ENCODE peak calls at places on chromosomes 5 and 9, in nine cellular contexts. One of them, this sample, is unnamed.
A peak's percentile ranks its signal among the peaks of the same experiment; 100 is the strongest.

GRCh38 chr5:172548311-172548731 is 92.7 kb upstream of the NEURL1B start:
- DNase-seq in heart left ventricle: no peak
- DNase-seq in naive thymus-derived CD4-positive, alpha-beta T cell: no peak
- DNase-seq in psoas muscle: no peak
- DNase-seq in ovary: no peak
- DNase-seq in glomerular endothelial cell: no peak
- DNase-seq in HTR-8/SVneo: no peak
- DNase-seq in stimulated activated CD8-positive, alpha-beta memory T cell treated with anti-CD3 and anti-CD28 coated beads, Interleukin-4, amount 100 ng/mL, for 4 hours: no peak
- DNase-seq in cardiac fibroblast: no peak
- DNase-seq in this sample: no peak

GRCh38 chr5:135369952-135370351 is 29.1 kb downstream of the MACROH2A1 start:
- DNase-seq in HTR-8/SVneo: no peak
- DNase-seq in cardiac fibroblast: no peak
- DNase-seq in psoas muscle: no peak
- DNase-seq in ovary: no peak
- DNase-seq in stimulated activated CD8-positive, alpha-beta memory T cell treated with anti-CD3 and anti-CD28 coated beads, Interleukin-4, amount 100 ng/mL, for 4 hours: no peak
- DNase-seq in heart left ventricle: no peak
- DNase-seq in glomerular endothelial cell: no peak
- DNase-seq in naive thymus-derived CD4-positive, alpha-beta T cell: no peak
- DNase-seq in this sample: no peak

GRCh38 chr5:140594169-140594568 is 29.5 kb downstream of the SLC35A4 start:
- DNase-seq in stimulated activated CD8-positive, alpha-beta memory T cell treated with anti-CD3 and anti-CD28 coated beads, Interleukin-4, amount 100 ng/mL, for 4 hours: no peak
- DNase-seq in psoas muscle: no peak
- DNase-seq in heart left ventricle: no peak
- DNase-seq in ovary: no peak
- DNase-seq in naive thymus-derived CD4-positive, alpha-beta T cell: no peak
- DNase-seq in cardiac fibroblast: no peak
- DNase-seq in glomerular endothelial cell: no peak
- DNase-seq in HTR-8/SVneo: no peak
- DNase-seq in this sample: no peak

GRCh38 chr9:2022560-2022959 is 7.4 kb downstream of the SMARCA2 start:
- DNase-seq in ovary: no peak
- DNase-seq in heart left ventricle: no peak
- DNase-seq in stimulated activated CD8-positive, alpha-beta memory T cell treated with anti-CD3 and anti-CD28 coated beads, Interleukin-4, amount 100 ng/mL, for 4 hours: no peak
- DNase-seq in HTR-8/SVneo: no peak
- DNase-seq in psoas muscle: no peak
- DNase-seq in glomerular endothelial cell: no peak
- DNase-seq in cardiac fibroblast: no peak
- DNase-seq in naive thymus-derived CD4-positive, alpha-beta T cell: peak; percentile 19
- DNase-seq in this sample: no peak

GRCh38 chr9:129719135-129719534 is 33.7 kb downstream of the PTGES start:
- DNase-seq in psoas muscle: no peak
- DNase-seq in naive thymus-derived CD4-positive, alpha-beta T cell: no peak
- DNase-seq in stimulated activated CD8-positive, alpha-beta memory T cell treated with anti-CD3 and anti-CD28 coated beads, Interleukin-4, amount 100 ng/mL, for 4 hours: no peak
- DNase-seq in ovary: no peak
- DNase-seq in HTR-8/SVneo: no peak
- DNase-seq in heart left ventricle: no peak
- DNase-seq in glomerular endothelial cell: no peak
- DNase-seq in cardiac fibroblast: no peak
- DNase-seq in this sample: no peak

GRCh38 chr9:121744687-121745395 is 93.4 kb downstream of the DAB2IP start:
- DNase-seq in cardiac fibroblast: peak; percentile 45
- DNase-seq in naive thymus-derived CD4-positive, alpha-beta T cell: no peak
- DNase-seq in HTR-8/SVneo: no peak
- DNase-seq in psoas muscle: no peak
- DNase-seq in stimulated activated CD8-positive, alpha-beta memory T cell treated with anti-CD3 and anti-CD28 coated beads, Interleukin-4, amount 100 ng/mL, for 4 hours: no peak
- DNase-seq in ovary: peak; percentile 37
- DNase-seq in glomerular endothelial cell: no peak
- DNase-seq in heart left ventricle: no peak
- DNase-seq in this sample: no peak

GRCh38 chr9:121596515-121596914 is 54.9 kb upstream of the DAB2IP start:
- DNase-seq in cardiac fibroblast: peak; percentile 13
- DNase-seq in ovary: no peak
- DNase-seq in glomerular endothelial cell: no peak
- DNase-seq in HTR-8/SVneo: no peak
- DNase-seq in stimulated activated CD8-positive, alpha-beta memory T cell treated with anti-CD3 and anti-CD28 coated beads, Interleukin-4, amount 100 ng/mL, for 4 hours: no peak
- DNase-seq in heart left ventricle: no peak
- DNase-seq in psoas muscle: no peak
- DNase-seq in naive thymus-derived CD4-positive, alpha-beta T cell: no peak
- DNase-seq in this sample: no peak

GRCh38 chr5:148920646-148921288 is 94.4 kb downstream of the ADRB2 start:
- DNase-seq in cardiac fibroblast: no peak
- DNase-seq in naive thymus-derived CD4-positive, alpha-beta T cell: no peak
- DNase-seq in glomerular endothelial cell: no peak
- DNase-seq in ovary: no peak
- DNase-seq in stimulated activated CD8-positive, alpha-beta memory T cell treated with anti-CD3 and anti-CD28 coated beads, Interleukin-4, amount 100 ng/mL, for 4 hours: no peak
- DNase-seq in psoas muscle: no peak
- DNase-seq in heart left ventricle: no peak
- DNase-seq in HTR-8/SVneo: no peak
- DNase-seq in this sample: no peak

GRCh38 chr5:670396-671270 is 22.5 kb downstream of the TPPP start:
- DNase-seq in psoas muscle: no peak
- DNase-seq in stimulated activated CD8-positive, alpha-beta memory T cell treated with anti-CD3 and anti-CD28 coated beads, Interleukin-4, amount 100 ng/mL, for 4 hours: no peak
- DNase-seq in cardiac fibroblast: no peak
- DNase-seq in ovary: no peak
- DNase-seq in heart left ventricle: peak; percentile 25
- DNase-seq in HTR-8/SVneo: no peak
- DNase-seq in naive thymus-derived CD4-positive, alpha-beta T cell: no peak
- DNase-seq in glomerular endothelial cell: no peak
- DNase-seq in this sample: no peak

GRCh38 chr5:179822444-179822990 is 1.8 kb downstream of the SQSTM1 start:
- DNase-seq in ovary: peak; percentile 40
- DNase-seq in psoas muscle: no peak
- DNase-seq in HTR-8/SVneo: no peak
- DNase-seq in glomerular endothelial cell: no peak
- DNase-seq in heart left ventricle: no peak
- DNase-seq in stimulated activated CD8-positive, alpha-beta memory T cell treated with anti-CD3 and anti-CD28 coated beads, Interleukin-4, amount 100 ng/mL, for 4 hours: no peak
- DNase-seq in cardiac fibroblast: no peak
- DNase-seq in naive thymus-derived CD4-positive, alpha-beta T cell: no peak
- DNase-seq in this sample: no peak

GRCh38 chr9:129458663-129459549 is 162.0 kb downstream of the C9orf50 start:
- DNase-seq in glomerular endothelial cell: no peak
- DNase-seq in naive thymus-derived CD4-positive, alpha-beta T cell: no peak
- DNase-seq in heart left ventricle: peak; percentile 80
- DNase-seq in ovary: peak; percentile 75
- DNase-seq in HTR-8/SVneo: no peak
- DNase-seq in stimulated activated CD8-positive, alpha-beta memory T cell treated with anti-CD3 and anti-CD28 coated beads, Interleukin-4, amount 100 ng/mL, for 4 hours: no peak
- DNase-seq in cardiac fibroblast: no peak
- DNase-seq in psoas muscle: peak; percentile 61
- DNase-seq in this sample: no peak

GRCh38 chr9:2281031-2281802 is 266.1 kb downstream of the SMARCA2 start:
- DNase-seq in heart left ventricle: no peak
- DNase-seq in ovary: no peak
- DNase-seq in cardiac fibroblast: peak; percentile 28
- DNase-seq in psoas muscle: no peak
- DNase-seq in HTR-8/SVneo: peak; percentile 66
- DNase-seq in glomerular endothelial cell: no peak
- DNase-seq in stimulated activated CD8-positive, alpha-beta memory T cell treated with anti-CD3 and anti-CD28 coated beads, Interleukin-4, amount 100 ng/mL, for 4 hours: no peak
- DNase-seq in naive thymus-derived CD4-positive, alpha-beta T cell: no peak
- DNase-seq in this sample: no peak

GRCh38 chr9:133257398-133258053 is 17.5 kb downstream of the ABO start:
- DNase-seq in cardiac fibroblast: no peak
- DNase-seq in stimulated activated CD8-positive, alpha-beta memory T cell treated with anti-CD3 and anti-CD28 coated beads, Interleukin-4, amount 100 ng/mL, for 4 hours: no peak
- DNase-seq in naive thymus-derived CD4-positive, alpha-beta T cell: no peak
- DNase-seq in psoas muscle: no peak
- DNase-seq in HTR-8/SVneo: no peak
- DNase-seq in glomerular endothelial cell: peak; percentile 7
- DNase-seq in heart left ventricle: peak; percentile 68
- DNase-seq in ovary: peak; percentile 74
- DNase-seq in this sample: no peak

GRCh38 chr5:121273818-121274433 is 577.8 kb upstream of the FTMT start:
- DNase-seq in cardiac fibroblast: peak; percentile 95
- DNase-seq in ovary: no peak
- DNase-seq in heart left ventricle: no peak
- DNase-seq in psoas muscle: no peak
- DNase-seq in glomerular endothelial cell: peak; percentile 37
- DNase-seq in HTR-8/SVneo: peak; percentile 3
- DNase-seq in stimulated activated CD8-positive, alpha-beta memory T cell treated with anti-CD3 and anti-CD28 coated beads, Interleukin-4, amount 100 ng/mL, for 4 hours: no peak
- DNase-seq in naive thymus-derived CD4-positive, alpha-beta T cell: no peak
- DNase-seq in this sample: peak; percentile 4

GRCh38 chr5:114726126-114726525 is 364.3 kb downstream of the KCNN2 start:
- DNase-seq in naive thymus-derived CD4-positive, alpha-beta T cell: no peak
- DNase-seq in HTR-8/SVneo: no peak
- DNase-seq in glomerular endothelial cell: no peak
- DNase-seq in ovary: no peak
- DNase-seq in stimulated activated CD8-positive, alpha-beta memory T cell treated with anti-CD3 and anti-CD28 coated beads, Interleukin-4, amount 100 ng/mL, for 4 hours: no peak
- DNase-seq in cardiac fibroblast: no peak
- DNase-seq in heart left ventricle: no peak
- DNase-seq in psoas muscle: no peak
- DNase-seq in this sample: no peak

GRCh38 chr9:95874989-95875304 is 544 bp upstream of the ERCC6L2 start:
- DNase-seq in stimulated activated CD8-positive, alpha-beta memory T cell treated with anti-CD3 and anti-CD28 coated beads, Interleukin-4, amount 100 ng/mL, for 4 hours: peak; percentile 33
- DNase-seq in psoas muscle: peak; percentile 66
- DNase-seq in glomerular endothelial cell: no peak
- DNase-seq in naive thymus-derived CD4-positive, alpha-beta T cell: peak; percentile 64
- DNase-seq in HTR-8/SVneo: no peak
- DNase-seq in ovary: peak; percentile 71
- DNase-seq in heart left ventricle: peak; percentile 72
- DNase-seq in cardiac fibroblast: no peak
- DNase-seq in this sample: no peak

GRCh38 chr5:50667653-50668403 is 1.4 kb downstream of the PARP8 start:
- DNase-seq in glomerular endothelial cell: no peak
- DNase-seq in naive thymus-derived CD4-positive, alpha-beta T cell: peak; percentile 93
- DNase-seq in cardiac fibroblast: peak; percentile 73
- DNase-seq in heart left ventricle: peak; percentile 75
- DNase-seq in HTR-8/SVneo: peak; percentile 77
- DNase-seq in psoas muscle: peak; percentile 66
- DNase-seq in stimulated activated CD8-positive, alpha-beta memory T cell treated with anti-CD3 and anti-CD28 coated beads, Interleukin-4, amount 100 ng/mL, for 4 hours: peak; percentile 75
- DNase-seq in ovary: peak; percentile 76
- DNase-seq in this sample: no peak

GRCh38 chr9:77271023-77271690 is 93.8 kb downstream of the VPS13A start:
- DNase-seq in ovary: no peak
- DNase-seq in naive thymus-derived CD4-positive, alpha-beta T cell: no peak
- DNase-seq in cardiac fibroblast: no peak
- DNase-seq in HTR-8/SVneo: no peak
- DNase-seq in stimulated activated CD8-positive, alpha-beta memory T cell treated with anti-CD3 and anti-CD28 coated beads, Interleukin-4, amount 100 ng/mL, for 4 hours: no peak
- DNase-seq in glomerular endothelial cell: no peak
- DNase-seq in heart left ventricle: no peak
- DNase-seq in psoas muscle: no peak
- DNase-seq in this sample: no peak

GRCh38 chr9:123268240-123268949 is at the start of gene STRBP:
- DNase-seq in stimulated activated CD8-positive, alpha-beta memory T cell treated with anti-CD3 and anti-CD28 coated beads, Interleukin-4, amount 100 ng/mL, for 4 hours: peak; percentile 69
- DNase-seq in heart left ventricle: peak; percentile 92
- DNase-seq in ovary: peak; percentile 92
- DNase-seq in HTR-8/SVneo: peak; percentile 80
- DNase-seq in glomerular endothelial cell: no peak
- DNase-seq in naive thymus-derived CD4-positive, alpha-beta T cell: peak; percentile 94
- DNase-seq in cardiac fibroblast: peak; percentile 64
- DNase-seq in psoas muscle: peak; percentile 90
- DNase-seq in this sample: peak; percentile 36

GRCh38 chr9:126146254-126147145 is 180.1 kb upstream of the MVB12B start:
- DNase-seq in cardiac fibroblast: no peak
- DNase-seq in glomerular endothelial cell: peak; percentile 3
- DNase-seq in psoas muscle: no peak
- DNase-seq in HTR-8/SVneo: peak; percentile 21
- DNase-seq in stimulated activated CD8-positive, alpha-beta memory T cell treated with anti-CD3 and anti-CD28 coated beads, Interleukin-4, amount 100 ng/mL, for 4 hours: no peak
- DNase-seq in naive thymus-derived CD4-positive, alpha-beta T cell: no peak
- DNase-seq in heart left ventricle: no peak
- DNase-seq in ovary: no peak
- DNase-seq in this sample: no peak

GRCh38 chr5:158234323-158235158 is 375.6 kb upstream of the CLINT1 start:
- DNase-seq in stimulated activated CD8-positive, alpha-beta memory T cell treated with anti-CD3 and anti-CD28 coated beads, Interleukin-4, amount 100 ng/mL, for 4 hours: no peak
- DNase-seq in psoas muscle: no peak
- DNase-seq in cardiac fibroblast: no peak
- DNase-seq in HTR-8/SVneo: no peak
- DNase-seq in naive thymus-derived CD4-positive, alpha-beta T cell: no peak
- DNase-seq in ovary: no peak
- DNase-seq in heart left ventricle: no peak
- DNase-seq in glomerular endothelial cell: no peak
- DNase-seq in this sample: no peak

GRCh38 chr9:34993502-34994428 is 4.2 kb downstream of the DNAJB5 start:
- DNase-seq in HTR-8/SVneo: no peak
- DNase-seq in glomerular endothelial cell: no peak
- DNase-seq in psoas muscle: peak; percentile 86
- DNase-seq in heart left ventricle: peak; percentile 94
- DNase-seq in stimulated activated CD8-positive, alpha-beta memory T cell treated with anti-CD3 and anti-CD28 coated beads, Interleukin-4, amount 100 ng/mL, for 4 hours: no peak
- DNase-seq in ovary: peak; percentile 71
- DNase-seq in cardiac fibroblast: peak; percentile 87
- DNase-seq in naive thymus-derived CD4-positive, alpha-beta T cell: no peak
- DNase-seq in this sample: no peak

GRCh38 chr5:79872309-79872708 is 118.8 kb downstream of the MTX3 start:
- DNase-seq in stimulated activated CD8-positive, alpha-beta memory T cell treated with anti-CD3 and anti-CD28 coated beads, Interleukin-4, amount 100 ng/mL, for 4 hours: no peak
- DNase-seq in glomerular endothelial cell: no peak
- DNase-seq in heart left ventricle: peak; percentile 40
- DNase-seq in ovary: no peak
- DNase-seq in cardiac fibroblast: no peak
- DNase-seq in naive thymus-derived CD4-positive, alpha-beta T cell: no peak
- DNase-seq in HTR-8/SVneo: no peak
- DNase-seq in psoas muscle: no peak
- DNase-seq in this sample: no peak

GRCh38 chr5:57482671-57483106 is at the start of gene ACTBL2:
- DNase-seq in glomerular endothelial cell: no peak
- DNase-seq in psoas muscle: no peak
- DNase-seq in heart left ventricle: no peak
- DNase-seq in HTR-8/SVneo: no peak
- DNase-seq in cardiac fibroblast: peak; percentile 81
- DNase-seq in stimulated activated CD8-positive, alpha-beta memory T cell treated with anti-CD3 and anti-CD28 coated beads, Interleukin-4, amount 100 ng/mL, for 4 hours: no peak
- DNase-seq in ovary: no peak
- DNase-seq in naive thymus-derived CD4-positive, alpha-beta T cell: no peak
- DNase-seq in this sample: no peak

This sample was measured in pulmonary artery endothelial cell.